ENCODE peak calls at places on chromosomes 5 and 9, in six cellular contexts. N, W, G, Y, L and A are unnamed samples.
A peak's percentile ranks its signal among the peaks of the same experiment; 100 is the strongest.

GRCh38 chr5:35058395-35058794 is 10.6 kb upstream of the AGXT2 start:
- DNase-seq in G (peak; percentile 13), Y (no peak), W (no peak), N (no peak), L (no peak), A (no peak)

GRCh38 chr9:13088734-13089427 is 190.6 kb downstream of the MPDZ start:
- DNase-seq in W (peak; percentile 47), Y (peak; percentile 17), N (no peak), G (peak; percentile 81), L (peak; percentile 51), A (no peak)

GRCh38 chr5:159730285-159730684 is 186.0 kb upstream of the ADRA1B start:
- DNase-seq in G (no peak), W (no peak), L (no peak), Y (no peak), N (no peak), A (no peak)

GRCh38 chr9:135275163-135275925 is 187.9 kb downstream of the OLFM1 start:
- DNase-seq in W (no peak), N (no peak), Y (no peak), L (no peak), G (no peak), A (no peak)

GRCh38 chr5:36619012-36619635 is 12.7 kb downstream of the SLC1A3 start:
- DNase-seq in G (no peak), N (no peak), Y (no peak), L (no peak), W (no peak), A (peak; percentile 69)

GRCh38 chr5:76958976-76959767 is 6.3 kb downstream of the CRHBP start:
- DNase-seq in Y (no peak), G (no peak), L (peak; percentile 44), W (peak; percentile 94), N (no peak), A (no peak)

GRCh38 chr5:9653811-9654210 is 23.7 kb upstream of the TAS2R1 start:
- DNase-seq in N (no peak), Y (no peak), W (peak; percentile 89), G (no peak), L (no peak), A (peak; percentile 89)

GRCh38 chr5:18119156-18119785 is 485.0 kb downstream of the TAF11L14 start:
- DNase-seq in N (no peak), G (peak; percentile 28), L (no peak), W (no peak), Y (no peak), A (no peak)

GRCh38 chr5:169190860-169191259 is 110.1 kb downstream of the SLIT3 start:
- DNase-seq in W (no peak), L (no peak), N (no peak), G (no peak), Y (no peak), A (no peak)

GRCh38 chr9:89605181-89606048 is 603 bp downstream of the GADD45G start:
- DNase-seq in N (no peak), L (peak; percentile 17), W (peak; percentile 58), Y (peak; percentile 27), G (peak; percentile 62), A (peak; percentile 31)

GRCh38 chr5:159337291-159337974 is 7.1 kb upstream of the IL12B start:
- DNase-seq in W (peak; percentile 89), N (peak; percentile 76), L (no peak), Y (no peak), G (no peak), A (peak; percentile 49)

DNA sequence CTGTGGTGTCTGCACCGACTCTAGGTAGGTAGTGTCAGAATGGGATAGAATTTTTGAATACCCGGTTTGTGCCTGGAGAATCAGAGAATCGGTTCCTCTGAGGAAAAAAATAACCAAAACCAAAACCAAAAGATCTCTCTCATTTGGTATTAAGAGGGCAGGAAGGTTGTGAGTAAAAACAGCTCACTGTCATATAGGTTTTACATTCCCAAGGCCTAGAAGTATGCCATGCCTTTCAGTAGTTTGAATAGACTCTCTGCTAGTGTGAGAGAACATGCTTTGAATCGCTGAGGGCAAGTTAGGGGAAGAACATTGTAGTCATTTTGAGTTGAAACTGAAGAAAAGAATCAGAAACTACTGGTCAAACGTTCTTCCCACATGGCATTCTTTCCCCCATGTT is 411.4 kb upstream of the CD180 start:
- DNase-seq in N (no peak), Y (no peak), W (no peak), L (no peak), G (no peak), A (no peak)
- TF ChIP-seq EZH2 in N (no peak), Y (no peak), W (no peak), L (no peak), G (no peak), A (no peak)

GRCh38 chr5:23035555-23036090 is 182.5 kb upstream of the CDH12 start:
- DNase-seq in Y (no peak), L (no peak), W (no peak), G (no peak), N (no peak), A (no peak)
- H3K4me1 ChIP-seq in Y (no peaks in the 10 kb centered on the region), L (no peaks in the 10 kb centered on the region), W (no peaks in the 10 kb centered on the region), G (no peaks in the 10 kb centered on the region), N (no peaks in the 10 kb centered on the region), A (no peaks in the 10 kb centered on the region)

DNA sequence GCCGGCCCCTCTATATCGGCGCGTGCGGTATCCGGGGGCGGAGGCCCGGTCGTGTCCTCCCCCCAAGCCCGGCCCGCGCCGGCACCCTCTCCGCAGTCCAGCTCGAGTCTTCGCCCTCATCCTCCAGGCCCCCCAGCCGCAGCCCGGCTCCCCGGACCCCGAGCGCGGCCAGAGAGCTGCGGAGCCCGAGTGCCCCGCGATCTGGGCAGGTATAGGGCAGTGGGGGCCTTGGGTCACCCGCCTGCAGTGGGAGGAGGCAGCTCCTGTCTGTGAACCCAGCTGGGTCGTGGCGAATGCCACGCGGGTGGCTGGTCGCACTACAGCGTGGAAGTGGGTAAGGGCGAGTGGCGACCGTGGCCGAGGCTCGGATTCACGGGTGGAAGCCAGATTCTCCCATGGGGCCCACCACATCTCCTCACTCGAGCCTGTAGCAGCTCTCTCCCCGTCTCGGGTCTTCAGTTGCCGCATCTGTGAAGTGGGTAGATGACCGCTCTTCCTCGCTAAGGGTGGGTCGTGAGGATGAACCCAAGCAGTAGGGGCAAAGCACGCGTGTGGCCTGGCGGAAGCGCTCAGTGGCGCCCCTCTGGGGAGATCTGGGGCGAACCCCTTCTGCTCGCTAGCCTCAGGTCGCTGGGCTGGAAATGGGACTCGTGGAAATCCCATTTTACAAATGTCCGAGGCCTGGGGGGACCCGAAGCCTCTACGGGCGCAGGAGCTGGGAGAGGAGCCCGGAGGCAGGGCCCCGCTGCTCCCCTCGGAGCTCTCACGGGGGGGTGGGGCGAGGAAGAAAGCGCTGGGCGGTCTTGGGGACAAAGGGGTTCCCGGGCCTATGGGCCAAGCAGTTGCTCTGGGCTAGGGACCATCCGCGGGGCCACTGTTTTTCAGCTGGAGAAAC is 1.9 kb downstream of the NR5A1 start:
- DNase-seq in W (no peak), G (peak; percentile 54), L (no peak), N (no peak), Y (no peak), A (no peak)
- TF ChIP-seq EZH2 in W (peak; percentile 96), G (no peak), L (no peak), N (peak; percentile 94), Y (no peak), A (no peak)

DNA sequence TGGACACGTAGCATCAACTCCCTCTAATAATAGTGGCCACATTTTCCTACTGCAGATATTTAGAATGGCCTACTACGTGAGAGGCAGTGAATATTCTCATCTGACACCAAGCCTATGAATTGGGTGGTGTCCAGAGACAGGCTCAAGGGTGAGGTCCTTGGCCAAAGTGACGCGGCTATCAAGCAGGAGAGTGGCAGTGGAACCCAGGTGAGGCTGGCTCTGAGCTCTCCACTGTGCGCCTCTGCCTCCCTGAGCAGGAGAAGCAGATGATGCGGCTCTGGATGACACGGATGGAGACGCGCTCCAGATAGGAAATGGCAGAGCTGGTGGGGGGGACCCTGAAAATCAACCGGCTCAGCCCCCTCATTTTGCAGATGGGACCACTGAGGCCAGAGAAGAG is 69.7 kb downstream of the CFAP77 start:
- DNase-seq in W (no peak), L (no peak), G (no peak), N (no peak), Y (no peak), A (no peak)
- H3K4me1 ChIP-seq in W (no peaks in the 10 kb centered on the region), L (no peaks in the 10 kb centered on the region), G (peaks cover 61% of the 10 kb centered on the region), N (no peaks in the 10 kb centered on the region), Y (no peaks in the 10 kb centered on the region), A (no peaks in the 10 kb centered on the region)